ENCODE peak calls at places on chromosomes 16 and 17, in five cellular contexts. D is K562, K is HepG2, R is H1, C is GM12878. Z is an unnamed sample.
A peak's percentile ranks its signal among the peaks of the same experiment; 100 is the strongest.

GRCh38 chr16:19291459-19291858 is 5.9 kb downstream of the CLEC19A start:
- DNase-seq in K (no peak), R (no peak), C (no peak), D (no peak), Z (no peak)

GRCh38 chr17:75810216-75810615 is 25.6 kb downstream of the UNK start:
- DNase-seq in K (no peak), D (peak; percentile 76), R (no peak), C (no peak), Z (no peak)

GRCh38 chr17:71437176-71437575 is 683.6 kb upstream of the SOX9 start:
- DNase-seq in D (no peak), K (no peak), C (no peak), R (no peak), Z (no peak)

GRCh38 chr16:20868890-20869289 is 31.3 kb downstream of the DCUN1D3 start:
- DNase-seq in D (no peak), K (peak; percentile 60), R (no peak), C (no peak), Z (no peak)

GRCh38 chr16:6804461-6804860 is 528.2 kb upstream of the RBFOX1 start:
- DNase-seq in K (no peak), D (no peak), C (no peak), R (no peak), Z (no peak)

GRCh38 chr17:21330436-21331160 is 45.6 kb upstream of the KCNJ12 start:
- DNase-seq in C (no peak), R (no peak), D (no peak), K (no peak), Z (no peak)

GRCh38 chr16:88341551-88342290 is 41.0 kb upstream of the ZNF469 start:
- DNase-seq in D (no peak), K (no peak), C (no peak), R (no peak), Z (no peak)

GRCh38 chr16:82082543-82083244 is 47.6 kb downstream of the HSD17B2 start:
- DNase-seq in R (no peak), C (no peak), D (no peak), K (peak; percentile 97), Z (peak; percentile 13)

GRCh38 chr17:40564195-40564882 is 933 bp downstream of the CCR7 start:
- DNase-seq in R (no peak), K (no peak), D (no peak), C (no peak), Z (no peak)

GRCh38 chr17:44546711-44547606 is 10.3 kb upstream of the FZD2 start:
- DNase-seq in D (peak; percentile 43), K (no peak), R (no peak), C (no peak), Z (no peak)

GRCh38 chr17:15092261-15092660 is 172.9 kb downstream of the PMP22 start:
- DNase-seq in D (no peak), R (no peak), C (no peak), K (no peak), Z (no peak)

GRCh38 chr17:55177914-55178217 is 86.9 kb upstream of the HLF start:
- DNase-seq in R (no peak), D (no peak), C (no peak), K (no peak), Z (no peak)
- H2AFZ ChIP-seq in R (no peak overlapping the region), D (no peak overlapping the region), C (no peak overlapping the region), K (no peak overlapping the region), Z (no peak overlapping the region)

GRCh38 chr16:1677942-1678499 is at the start of gene JPT2:
- DNase-seq in R (peak; percentile 95), C (peak; percentile 84), K (peak; percentile 93), D (peak; percentile 99), Z (peak; percentile 95)
- TF ChIP-seq POLR2A in R (peak; percentile 46), C (peak; percentile 85), K (peak; percentile 45), D (peak; percentile 65), Z (no peak)

GRCh38 chr17:32268734-32269288 is 3.2 kb downstream of the RHBDL3 start:
- DNase-seq in C (no peak), D (no peak), R (no peak), K (no peak), Z (no peak)
- TF ChIP-seq SRF in C (no peak), D (no peak), R (no peak), K (no peak), Z (no peak)

GRCh38 chr16:74298104-74298503 is 1.5 kb downstream of the PSMD7 start:
- DNase-seq in K (no peak), C (no peak), D (no peak), R (no peak), Z (no peak)

GRCh38 chr16:74297296-74297665 is 667 bp downstream of the PSMD7 start:
- DNase-seq in R (no peak), D (peak; percentile 66), K (peak; percentile 24), C (no peak), Z (no peak)

GRCh38 chr16:74291577-74292208 is 4.9 kb upstream of the PSMD7 start:
- DNase-seq in C (no peak), R (no peak), K (no peak), D (peak; percentile 6), Z (no peak)

GRCh38 chr16:74296120-74296464 is 522 bp upstream of the PSMD7 start:
- DNase-seq in C (no peak), D (no peak), K (no peak), R (no peak), Z (no peak)

GRCh38 chr16:74296465-74297295 is at the start of gene PSMD7:
- DNase-seq in D (peak; percentile 96), R (peak; percentile 93), K (peak; percentile 92), C (peak; percentile 40), Z (peak; percentile 83)
- H2AFZ ChIP-seq in D (peak within 1 kb of the TSS; percentile 76), R (peak within 1 kb of the TSS; percentile 90), K (peak within 1 kb of the TSS; percentile 90), C (peak within 1 kb of the TSS; percentile 48), Z (no peak within 1 kb of the TSS)

GRCh38 chr16:84117482-84117843 is 721 bp upstream of the MBTPS1 start:
- DNase-seq in D (peak; percentile 75), C (no peak), K (no peak), R (no peak), Z (no peak)

GRCh38 chr16:84120023-84120422 is 3.3 kb upstream of the MBTPS1 start:
- DNase-seq in C (no peak), D (no peak), R (no peak), K (no peak), Z (no peak)

GRCh38 chr16:84119368-84119767 is 2.6 kb upstream of the MBTPS1 start:
- DNase-seq in C (no peak), R (no peak), D (no peak), K (no peak), Z (no peak)

GRCh38 chr16:84115919-84116719 is 623 bp downstream of the MBTPS1 start:
- DNase-seq in D (peak; percentile 91), R (no peak), K (peak; percentile 54), C (no peak), Z (no peak)

GRCh38 chr16:84116720-84117481 is at the start of gene MBTPS1:
- DNase-seq in C (peak; percentile 91), R (peak; percentile 99), D (peak; percentile 99), K (peak; percentile 97), Z (peak; percentile 98)
- TF ChIP-seq POLR2A in C (peak; percentile 93), R (peak; percentile 85), D (peak; percentile 92), K (peak; percentile 92), Z (peak; percentile 73)

GRCh38 chr17:42673266-42673884 is 3.4 kb downstream of the PLEKHH3 start:
- DNase-seq in K (no peak), R (no peak), C (no peak), D (no peak), Z (no peak)

GRCh38 chr17:42669705-42670198 is 7.0 kb downstream of the PLEKHH3 start:
- DNase-seq in D (no peak), C (no peak), K (no peak), R (peak; percentile 67), Z (no peak)

GRCh38 chr17:42670925-42671657 is 5.7 kb downstream of the PLEKHH3 start:
- DNase-seq in C (no peak), R (peak; percentile 61), D (no peak), K (no peak), Z (no peak)

GRCh38 chr17:42672038-42672437 is 4.8 kb downstream of the PLEKHH3 start:
- DNase-seq in K (no peak), R (no peak), C (no peak), D (no peak), Z (no peak)

DNA sequence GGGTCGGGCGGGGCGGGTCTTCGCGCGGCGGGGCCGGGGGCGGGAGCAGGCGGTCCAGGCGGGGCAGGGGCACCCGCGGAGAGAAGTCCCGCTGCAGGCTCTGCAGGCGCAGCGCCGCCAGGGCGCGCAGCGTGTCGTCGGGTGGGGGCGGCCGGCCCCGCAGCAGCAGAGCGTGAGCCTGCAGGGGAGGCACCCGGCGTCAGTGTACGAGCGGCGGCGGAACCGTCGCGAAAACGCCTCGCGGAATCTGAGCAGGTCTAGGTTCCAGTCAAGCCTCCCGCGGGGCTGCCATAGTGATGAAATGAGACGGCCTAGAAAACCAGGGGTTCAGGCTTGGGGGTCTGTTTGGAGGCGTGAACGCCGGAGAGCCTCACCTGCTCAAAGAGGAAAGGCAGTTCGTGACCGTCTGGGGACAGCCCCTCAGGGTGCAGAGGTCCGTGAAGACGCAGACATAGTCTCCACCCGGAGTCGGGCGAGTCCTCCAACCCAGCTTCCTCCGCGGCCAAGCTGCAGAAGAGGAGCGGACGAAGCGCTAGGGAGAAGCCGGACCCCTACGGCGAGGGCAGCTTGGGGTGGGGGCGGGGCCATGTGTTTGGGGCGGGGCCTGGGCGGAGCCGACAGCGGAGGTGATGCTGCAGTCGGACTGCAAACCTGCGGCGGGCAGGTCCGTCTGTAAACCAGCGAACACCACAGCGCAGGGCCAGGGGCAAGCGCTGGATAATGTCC is 6.4 kb downstream of the PLEKHH3 start:
- DNase-seq in D (no peak), R (peak; percentile 82), K (no peak), C (no peak), Z (no peak)
- TF ChIP-seq SRF in D (no peak), R (no peak), K (no peak), C (no peak), Z (no peak)

GRCh38 chr17:27457405-27457730 is 1.1 kb downstream of the KSR1 start:
- DNase-seq in D (no peak), K (no peak), R (no peak), C (no peak), Z (no peak)
- H2AFZ ChIP-seq in D (no peak overlapping the region), K (no peak overlapping the region), R (no peak overlapping the region), C (no peak overlapping the region), Z (no peak overlapping the region)

GRCh38 chr17:47649153-47649971 is at the start of gene KPNB1:
- DNase-seq in R (peak; percentile 96), K (peak; percentile 100), D (peak; percentile 100), C (peak; percentile 99), Z (peak; percentile 100)
- TF ChIP-seq POLR2A in R (peak; percentile 81), K (peak; percentile 56), D (peak; percentile 80), C (peak; percentile 76), Z (peak; percentile 79)

GRCh38 chr16:2205967-2206313 is 686 bp downstream of the MLST8 start:
- DNase-seq in R (no peak), D (no peak), C (no peak), K (no peak), Z (no peak)
- TF ChIP-seq SRF in R (no peak), D (no peak), C (no peak), K (no peak), Z (no peak)

Z was measured in HCT116.